ENCODE peak calls at places on chromosomes 2 and 18, in nine cellular contexts. V, U, F, K, Z, I, C, L and A are unnamed samples.

GRCh38 chr18:23238152-23238531 is 102.9 kb downstream of the CABLES1 start:
- DNase-seq in V (no peak), U (peak), F (no peak), K (peak), Z (no peak), I (peak), C (no peak), L (peak), A (no peak)

GRCh38 chr18:32919799-32920198 is 147.0 kb upstream of the KLHL14 start:
- DNase-seq in V (no peak), U (no peak), F (peak), K (peak), Z (peak), I (no peak), C (no peak), L (peak), A (no peak)

GRCh38 chr2:231687133-231687852 is 21.0 kb upstream of the PTMA start:
- DNase-seq in V (peak), U (no peak), F (peak), K (peak), Z (peak), I (peak), C (peak), L (peak), A (no peak)

GRCh38 chr18:45467307-45467706 is 148.0 kb upstream of the SLC14A2 start:
- DNase-seq in V (no peak), U (no peak), F (no peak), K (no peak), Z (no peak), I (no peak), C (no peak), L (peak), A (no peak)

GRCh38 chr2:142980246-142981068 is 103.0 kb downstream of the KYNU start:
- DNase-seq in V (no peak), U (no peak), F (peak), K (peak), Z (peak), I (no peak), C (no peak), L (peak), A (no peak)

GRCh38 chr2:28586864-28587263 is 91.0 kb downstream of the PLB1 start:
- DNase-seq in V (peak), U (no peak), F (no peak), K (no peak), Z (no peak), I (no peak), C (no peak), L (no peak), A (no peak)

GRCh38 chr2:1313240-1313924 is 99.9 kb upstream of the TPO start:
- DNase-seq in V (no peak), U (no peak), F (no peak), K (no peak), Z (no peak), I (no peak), C (no peak), L (no peak), A (no peak)

GRCh38 chr18:9417081-9417841 is 58.1 kb upstream of the RALBP1 start:
- DNase-seq in V (no peak), U (no peak), F (no peak), K (peak), Z (no peak), I (no peak), C (peak), L (peak), A (peak)

GRCh38 chr2:164560181-164560792 is 61.0 kb downstream of the GRB14 start:
- DNase-seq in V (no peak), U (no peak), F (peak), K (peak), Z (peak), I (no peak), C (no peak), L (peak), A (no peak)

GRCh38 chr2:240990266-240990529 is 8.2 kb upstream of the SNED1 start:
- DNase-seq in V (no peak), U (no peak), F (no peak), K (no peak), Z (no peak), I (no peak), C (no peak), L (no peak), A (no peak)

GRCh38 chr18:48947583-48947982 is 3.2 kb downstream of the SMAD7 start:
- DNase-seq in V (no peak), U (no peak), F (no peak), K (no peak), Z (no peak), I (peak), C (peak), L (no peak), A (no peak)

GRCh38 chr2:54560146-54560881 is 104.2 kb downstream of the SPTBN1 start:
- DNase-seq in V (no peak), U (peak), F (peak), K (peak), Z (no peak), I (peak), C (peak), L (peak), A (no peak)

GRCh38 chr2:239544141-239544800 is 143.5 kb upstream of the HDAC4 start:
- DNase-seq in V (no peak), U (no peak), F (no peak), K (peak), Z (no peak), I (no peak), C (no peak), L (peak), A (no peak)

GRCh38 chr2:29443627-29444026 is 328.4 kb downstream of the CLIP4 start:
- DNase-seq in V (no peak), U (no peak), F (no peak), K (no peak), Z (peak), I (no peak), C (no peak), L (no peak), A (no peak)

GRCh38 chr18:28582724-28583123 is 405.8 kb upstream of the CDH2 start:
- DNase-seq in V (no peak), U (no peak), F (no peak), K (no peak), Z (no peak), I (no peak), C (no peak), L (no peak), A (no peak)

GRCh38 chr2:40721595-40721994 is 269.7 kb upstream of the SLC8A1 start:
- DNase-seq in V (no peak), U (no peak), F (no peak), K (peak), Z (no peak), I (no peak), C (no peak), L (peak), A (no peak)

GRCh38 chr2:196415384-196415783 is 224.1 kb upstream of the CCDC150 start:
- DNase-seq in V (no peak), U (no peak), F (no peak), K (no peak), Z (no peak), I (no peak), C (no peak), L (no peak), A (no peak)

GRCh38 chr2:120564213-120565094 is 171.2 kb upstream of the GLI2 start:
- DNase-seq in V (no peak), U (no peak), F (no peak), K (no peak), Z (no peak), I (no peak), C (no peak), L (no peak), A (no peak)

GRCh38 chr2:202815548-202816420 is 55.8 kb downstream of the ICA1L start:
- DNase-seq in V (no peak), U (no peak), F (no peak), K (peak), Z (peak), I (no peak), C (no peak), L (peak), A (no peak)

GRCh38 chr2:27776097-27776496 is 4.6 kb downstream of the MRPL33 start:
- DNase-seq in V (no peak), U (no peak), F (no peak), K (no peak), Z (no peak), I (peak), C (peak), L (peak), A (no peak)

GRCh38 chr2:159737917-159738296 is 25.6 kb downstream of the MARCHF7 start:
- DNase-seq in V (no peak), U (no peak), F (no peak), K (no peak), Z (no peak), I (no peak), C (no peak), L (no peak), A (no peak)

GRCh38 chr2:150491943-150492342 is 4.5 kb upstream of the RND3 start:
- DNase-seq in V (no peak), U (no peak), F (no peak), K (peak), Z (no peak), I (no peak), C (no peak), L (peak), A (no peak)

GRCh38 chr2:120771556-120772208 is 36.0 kb downstream of the GLI2 start:
- DNase-seq in V (peak), U (peak), F (peak), K (peak), Z (no peak), I (no peak), C (peak), L (peak), A (no peak)

GRCh38 chr2:176136375-176137248 is 7.1 kb downstream of the HOXD8 start:
- DNase-seq in V (peak), U (no peak), F (peak), K (no peak), Z (peak), I (no peak), C (peak), L (peak), A (no peak)

GRCh38 chr2:144849612-144850011 is 329.7 kb upstream of the ZEB2 start:
- DNase-seq in V (no peak), U (no peak), F (no peak), K (no peak), Z (no peak), I (peak), C (no peak), L (peak), A (no peak)

GRCh38 chr2:131153529-131153928 is 48.4 kb downstream of the PLEKHB2 start:
- DNase-seq in V (no peak), U (no peak), F (no peak), K (no peak), Z (no peak), I (no peak), C (no peak), L (no peak), A (no peak)

GRCh38 chr2:131155208-131155855 is 50.2 kb downstream of the PLEKHB2 start:
- DNase-seq in V (no peak), U (no peak), F (no peak), K (no peak), Z (no peak), I (no peak), C (no peak), L (no peak), A (no peak)

GRCh38 chr2:131154647-131155046 is 49.5 kb downstream of the PLEKHB2 start:
- DNase-seq in V (no peak), U (no peak), F (no peak), K (no peak), Z (no peak), I (no peak), C (no peak), L (no peak), A (no peak)

GRCh38 chr2:131154071-131154531 is 49.0 kb downstream of the PLEKHB2 start:
- DNase-seq in V (peak), U (no peak), F (peak), K (peak), Z (peak), I (no peak), C (peak), L (peak), A (no peak)

GRCh38 chr2:131156452-131157149 is 51.5 kb downstream of the PLEKHB2 start:
- DNase-seq in V (no peak), U (no peak), F (no peak), K (no peak), Z (no peak), I (no peak), C (no peak), L (no peak), A (no peak)
- TF ChIP-seq CTCF in V (no peak), U (no peak), F (no peak), K (peak), Z (no peak), I (no peak), C (no peak), L (peak), A (peak)

GRCh38 chr18:31610841-31611240 is 19.2 kb downstream of the TTR start:
- DNase-seq in V (no peak), U (no peak), F (peak), K (peak), Z (peak), I (no peak), C (no peak), L (peak), A (no peak)
- TF ChIP-seq CTCF in V (peak), U (no peak), F (no peak), K (peak), Z (peak), I (peak), C (peak), L (peak), A (no peak)

GRCh38 chr2:60294901-60295590 is 258.4 kb downstream of the BCL11A start:
- DNase-seq in V (no peak), U (no peak), F (no peak), K (no peak), Z (peak), I (no peak), C (no peak), L (no peak), A (no peak)
- TF ChIP-seq CTCF in V (no peak), U (no peak), F (no peak), K (no peak), Z (no peak), I (no peak), C (no peak), L (no peak), A (no peak)

DNA sequence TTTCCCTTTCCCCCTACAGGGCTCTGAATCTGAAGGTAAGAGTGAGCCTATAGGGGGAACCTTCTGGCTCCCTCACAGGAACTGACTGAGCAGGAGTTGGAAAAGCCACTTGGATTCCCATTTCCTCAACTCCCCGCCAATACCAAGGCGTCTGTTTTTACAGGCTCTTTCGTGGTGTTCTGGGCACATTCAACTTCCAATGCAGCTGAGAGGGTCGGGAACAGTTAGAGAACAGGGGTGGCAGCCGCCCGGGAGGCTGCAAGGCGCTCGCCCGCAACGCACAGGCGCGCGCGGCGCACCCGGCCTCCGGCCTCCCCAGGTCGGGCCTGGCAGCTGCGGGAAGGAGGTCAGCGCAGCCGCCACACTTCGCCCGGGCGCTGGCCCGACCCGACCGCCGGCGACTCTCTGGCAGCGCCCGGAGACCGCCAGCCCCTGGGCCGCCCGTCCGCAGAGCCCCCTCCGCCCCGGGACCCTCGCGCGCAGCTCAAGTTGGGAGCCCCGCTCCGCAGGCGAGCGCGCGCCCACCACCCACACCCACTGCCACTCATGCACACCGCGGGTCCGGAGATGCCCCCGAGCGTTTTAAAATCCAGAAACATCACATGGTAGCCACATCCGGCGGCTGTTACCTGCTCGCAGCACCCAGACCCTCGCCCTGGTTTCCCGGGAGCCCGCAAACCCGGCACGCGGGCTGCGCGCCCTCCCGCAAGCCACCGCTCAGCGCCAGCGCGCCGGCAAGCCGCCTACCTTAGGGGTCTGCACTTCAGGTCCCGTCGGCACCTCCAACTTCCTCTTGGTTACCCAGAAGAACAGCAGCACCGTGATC is 816 bp downstream of the GALNT14 start:
- DNase-seq in V (peak), U (peak), F (peak), K (no peak), Z (peak), I (no peak), C (no peak), L (peak), A (peak)
- TF ChIP-seq CTCF in V (no peak), U (no peak), F (no peak), K (no peak), Z (no peak), I (no peak), C (no peak), L (no peak), A (no peak)

GRCh38 chr2:205696541-205697441 is 14.5 kb downstream of the NRP2 start:
- DNase-seq in V (no peak), U (no peak), F (peak), K (no peak), Z (no peak), I (no peak), C (no peak), L (peak), A (no peak)
- TF ChIP-seq CTCF in V (peak), U (no peak), F (peak), K (peak), Z (peak), I (no peak), C (no peak), L (peak), A (peak)

GRCh38 chr18:63320690-63321265 is 1.2 kb upstream of the BCL2 start:
- DNase-seq in V (peak), U (no peak), F (peak), K (peak), Z (peak), I (peak), C (peak), L (peak), A (no peak)
- TF ChIP-seq CTCF in V (no peak), U (no peak), F (no peak), K (no peak), Z (no peak), I (no peak), C (no peak), L (no peak), A (no peak)